ENCODE peak calls at places on chromosomes 4 and X, in ten cellular contexts. P, Q, A, C, L, T, G, R, B and N are unnamed samples.

GRCh38 chrX:153762636-153763173 is 1.3 kb upstream of the PLXNB3 start:
- DNase-seq in P (no peak), Q (no peak), A (no peak), C (no peak), L (no peak), T (no peak), G (no peak), R (no peak), B (no peak), N (no peak)

GRCh38 chrX:67654301-67654700 is 110.5 kb downstream of the AR start:
- DNase-seq in P (no peak), Q (no peak), A (no peak), C (no peak), L (peak; percentile 4), T (peak; percentile 4), G (no peak), R (no peak), B (no peak), N (no peak)

GRCh38 chr4:152348670-152349069 is 187.2 kb downstream of the FBXW7 start:
- DNase-seq in P (peak; percentile 10), Q (no peak), A (peak; percentile 18), C (no peak), L (no peak), T (peak; percentile 41), G (no peak), R (no peak), B (no peak), N (no peak)

GRCh38 chr4:153197301-153197700 is 6.9 kb upstream of the TRIM2 start:
- DNase-seq in P (no peak), Q (no peak), A (no peak), C (no peak), L (no peak), T (no peak), G (no peak), R (no peak), B (no peak), N (no peak)

GRCh38 chr4:8771258-8771590 is 100.4 kb downstream of the HMX1 start:
- DNase-seq in P (peak; percentile 60), Q (no peak), A (no peak), C (no peak), L (no peak), T (peak; percentile 26), G (peak; percentile 42), R (no peak), B (no peak), N (no peak)

GRCh38 chr4:144655491-144655890 is 9.5 kb downstream of the HHIP start:
- DNase-seq in P (no peak), Q (no peak), A (no peak), C (no peak), L (no peak), T (no peak), G (no peak), R (no peak), B (no peak), N (no peak)

GRCh38 chr4:89434364-89434988 is 126.9 kb upstream of the GPRIN3 start:
- DNase-seq in P (peak; percentile 34), Q (no peak), A (peak; percentile 58), C (no peak), L (peak; percentile 63), T (peak; percentile 64), G (no peak), R (peak; percentile 63), B (no peak), N (no peak)

GRCh38 chrX:13010546-13010945 is 33.9 kb downstream of the FAM9C start:
- DNase-seq in P (no peak), Q (no peak), A (no peak), C (no peak), L (no peak), T (no peak), G (no peak), R (no peak), B (no peak), N (no peak)

GRCh38 chr4:68447201-68447600 is at the start of gene TMPRSS11E:
- DNase-seq in P (no peak), Q (no peak), A (no peak), C (no peak), L (no peak), T (no peak), G (no peak), R (peak; percentile 58), B (no peak), N (no peak)

GRCh38 chrX:139862208-139862607 is 70.6 kb downstream of the ATP11C start:
- DNase-seq in P (no peak), Q (no peak), A (no peak), C (no peak), L (no peak), T (no peak), G (no peak), R (no peak), B (no peak), N (no peak)

GRCh38 chr4:122010610-122011009 is 58.8 kb upstream of the TRPC3 start:
- DNase-seq in P (no peak), Q (peak; percentile 40), A (no peak), C (no peak), L (no peak), T (no peak), G (no peak), R (no peak), B (no peak), N (no peak)

GRCh38 chr4:186758929-186759682 is 35.5 kb upstream of the FAT1 start:
- DNase-seq in P (no peak), Q (no peak), A (no peak), C (no peak), L (no peak), T (no peak), G (no peak), R (no peak), B (no peak), N (no peak)

GRCh38 chr4:186759990-186760389 is 36.3 kb upstream of the FAT1 start:
- DNase-seq in P (no peak), Q (no peak), A (no peak), C (no peak), L (no peak), T (peak; percentile 16), G (no peak), R (no peak), B (no peak), N (no peak)

GRCh38 chr4:186762361-186762760 is 38.7 kb upstream of the FAT1 start:
- DNase-seq in P (no peak), Q (no peak), A (no peak), C (no peak), L (no peak), T (no peak), G (no peak), R (no peak), B (no peak), N (no peak)

GRCh38 chr4:186761281-186761897 is 37.7 kb upstream of the FAT1 start:
- DNase-seq in P (no peak), Q (no peak), A (no peak), C (no peak), L (no peak), T (no peak), G (no peak), R (no peak), B (no peak), N (no peak)

DNA sequence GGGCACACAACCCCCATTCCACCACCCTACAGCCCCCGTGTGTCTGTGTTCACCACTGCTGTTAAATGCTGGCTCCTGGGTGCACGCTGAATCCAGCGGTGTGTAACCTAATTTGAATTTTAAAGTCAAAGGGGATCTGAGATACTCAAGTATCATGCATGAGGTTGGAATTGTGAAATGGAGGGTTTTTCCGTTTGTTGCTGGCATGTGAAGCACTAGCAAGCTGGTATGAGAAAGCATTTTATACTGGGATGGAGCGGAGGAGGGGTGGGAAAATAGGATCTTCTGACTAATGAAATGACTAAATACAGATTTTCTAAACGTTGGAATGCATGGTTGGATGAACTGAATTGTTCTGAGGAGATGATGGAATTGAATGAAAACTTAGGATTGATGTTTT is 36.9 kb upstream of the FAT1 start:
- DNase-seq in P (no peak), Q (peak; percentile 69), A (no peak), C (no peak), L (no peak), T (no peak), G (no peak), R (peak; percentile 52), B (no peak), N (no peak)
- H3K4me1 ChIP-seq in P (no peaks in the 10 kb centered on the region), Q (peaks cover 16% of the 10 kb centered on the region), A (no peaks in the 10 kb centered on the region), C (no peaks in the 10 kb centered on the region), L (no peaks in the 10 kb centered on the region), T (peaks cover 9% of the 10 kb centered on the region), G (no peaks in the 10 kb centered on the region), R (peaks cover 2% of the 10 kb centered on the region), B (no peaks in the 10 kb centered on the region), N (no peaks in the 10 kb centered on the region)

DNA sequence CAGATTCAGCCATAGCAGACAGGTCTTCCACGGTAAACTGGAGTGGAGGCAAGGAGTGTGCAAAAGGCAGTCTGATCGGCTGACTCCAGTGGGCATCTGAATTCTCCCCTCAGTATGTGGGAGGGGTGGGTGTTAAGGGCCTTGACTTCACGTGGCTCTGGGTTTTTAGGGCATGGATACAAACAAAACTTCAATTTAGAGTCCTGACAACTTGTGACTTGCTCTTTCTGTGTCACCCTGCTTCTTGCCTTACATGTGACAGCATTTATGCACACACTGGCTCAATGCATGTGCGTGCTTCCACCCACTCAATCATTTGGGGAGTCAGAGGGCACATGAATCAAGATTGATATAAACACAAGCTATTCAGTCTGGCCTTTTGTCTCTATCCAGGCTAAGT is 17.5 kb downstream of the PLP1 start:
- DNase-seq in P (no peak), Q (no peak), A (no peak), C (no peak), L (no peak), T (no peak), G (no peak), R (no peak), B (no peak), N (no peak)
- H3K27ac ChIP-seq in P (peak overlapping the region; percentile 70), Q (no peak overlapping the region), A (no peak overlapping the region), C (no peak overlapping the region), L (no peak overlapping the region), T (no peak overlapping the region), G (no peak overlapping the region), R (no peak overlapping the region), B (no peak overlapping the region), N (no peak overlapping the region)

DNA sequence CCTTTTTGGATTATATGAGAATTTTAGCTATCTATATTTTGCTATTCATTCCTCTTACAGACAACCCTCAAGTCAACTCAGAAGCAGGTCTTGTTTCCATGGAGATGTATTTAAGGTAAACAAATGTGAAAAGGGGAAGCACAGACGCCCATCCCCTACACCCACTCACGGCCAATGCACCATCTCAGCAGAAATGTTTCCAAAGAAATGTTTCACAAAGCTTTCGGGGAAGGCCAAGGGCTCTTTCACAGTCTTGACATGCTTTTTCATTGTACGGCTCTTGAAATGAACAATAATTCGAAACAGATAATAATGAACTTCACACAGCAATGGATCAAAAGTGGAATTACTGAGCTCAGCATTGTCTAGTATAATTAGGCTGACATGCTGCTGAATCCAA is 160.7 kb downstream of the SMIM20 start:
- DNase-seq in P (no peak), Q (no peak), A (peak; percentile 21), C (no peak), L (no peak), T (peak; percentile 22), G (no peak), R (peak; percentile 40), B (peak; percentile 42), N (no peak)
- H3K4me1 ChIP-seq in P (peaks cover 1% of the 10 kb centered on the region), Q (peaks cover 17% of the 10 kb centered on the region), A (peaks cover 31% of the 10 kb centered on the region), C (no peaks in the 10 kb centered on the region), L (no peaks in the 10 kb centered on the region), T (no peaks in the 10 kb centered on the region), G (no peaks in the 10 kb centered on the region), R (no peaks in the 10 kb centered on the region), B (no peaks in the 10 kb centered on the region), N (no peaks in the 10 kb centered on the region)

DNA sequence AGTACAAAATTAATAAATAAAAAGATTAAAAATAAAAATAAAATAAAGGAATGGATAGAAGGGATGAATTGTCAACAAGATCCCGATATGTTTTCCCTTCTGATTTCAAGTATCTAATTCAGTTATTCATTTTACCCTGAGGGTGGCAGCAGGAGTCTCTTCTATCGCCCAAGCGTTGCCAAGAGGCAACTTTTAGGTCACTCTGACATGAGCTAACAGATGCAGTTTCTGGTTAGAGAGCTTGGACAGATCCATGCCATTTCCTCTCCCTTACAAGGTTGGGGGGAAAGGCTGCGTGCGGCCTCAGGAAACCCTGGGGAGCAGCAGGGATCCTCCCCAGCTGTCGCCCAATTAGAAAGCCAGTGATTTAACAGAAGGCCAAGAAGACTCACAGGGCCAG is 35.3 kb upstream of the WAS start:
- DNase-seq in P (peak; percentile 49), Q (no peak), A (peak; percentile 47), C (peak; percentile 59), L (peak; percentile 21), T (peak; percentile 77), G (no peak), R (peak; percentile 33), B (peak; percentile 51), N (no peak)
- H3K27ac ChIP-seq in P (no peak overlapping the region), Q (no peak overlapping the region), A (no peak overlapping the region), C (no peak overlapping the region), L (no peak overlapping the region), T (no peak overlapping the region), G (no peak overlapping the region), R (no peak overlapping the region), B (no peak overlapping the region), N (no peak overlapping the region)